ENCODE peak calls at places on chromosomes 7 and 10, in nine cellular contexts. V is M059J, O is GM04504, W is foreskin fibroblast, P is fibroblast of mammary gland, E is T-helper 1 cell, K is RWPE1, D is nucleus accumbens, Y is KG1. Q is an unnamed sample.

GRCh38 chr7:21253740-21254687 is 173.9 kb upstream of the SP4 start:
- DNase-seq in P (peak; percentile 35), K (peak; percentile 53), V (peak; percentile 39), D (no peak), W (peak; percentile 13), E (peak; percentile 35), O (peak; percentile 6), Y (peak; percentile 76), Q (no peak)

GRCh38 chr7:101212014-101212413 is 5.4 kb downstream of the PLOD3 start:
- DNase-seq in P (no peak), V (no peak), K (no peak), O (no peak), E (no peak), Y (no peak), W (no peak), D (no peak), Q (no peak)

GRCh38 chr10:35336921-35337741 is 822 bp downstream of the CCNY start:
- DNase-seq in O (no peak), D (no peak), Y (no peak), V (peak; percentile 31), K (peak; percentile 38), W (peak; percentile 54), E (peak; percentile 22), P (peak; percentile 27), Q (peak; percentile 43)

GRCh38 chr7:150405584-150406310 is 26.6 kb downstream of the ZNF775 start:
- DNase-seq in E (no peak), D (no peak), P (peak; percentile 22), V (peak; percentile 26), O (no peak), K (peak; percentile 9), Y (no peak), W (peak; percentile 63), Q (peak; percentile 76)

GRCh38 chr10:110777661-110778060 is 94.1 kb upstream of the PDCD4 start:
- DNase-seq in K (no peak), W (no peak), P (no peak), E (no peak), O (no peak), Y (no peak), D (no peak), V (no peak), Q (no peak)

GRCh38 chr10:22022257-22023051 is 18.9 kb upstream of the DNAJC1 start:
- DNase-seq in V (no peak), E (peak; percentile 73), K (no peak), D (no peak), P (peak; percentile 37), O (no peak), W (no peak), Y (no peak), Q (peak; percentile 77)

GRCh38 chr10:98158576-98158975 is 24.1 kb downstream of the R3HCC1L start:
- DNase-seq in O (no peak), P (no peak), E (no peak), Y (no peak), D (no peak), V (no peak), W (no peak), K (no peak), Q (no peak)

GRCh38 chr10:48636901-48637300 is 32.0 kb upstream of the ARHGAP22 start:
- DNase-seq in K (no peak), P (no peak), O (no peak), W (no peak), E (no peak), V (no peak), D (no peak), Y (no peak), Q (no peak)

GRCh38 chr10:89001428-89002072 is 11.0 kb downstream of the FAS start:
- DNase-seq in O (no peak), K (no peak), P (no peak), Y (no peak), D (no peak), V (no peak), E (peak; percentile 52), W (peak; percentile 18), Q (no peak)

GRCh38 chr10:21195149-21195731 is 298.1 kb upstream of the NEBL start:
- DNase-seq in V (no peak), O (no peak), W (no peak), D (no peak), E (no peak), P (no peak), Y (no peak), K (peak; percentile 52), Q (no peak)

GRCh38 chr7:128770238-128770637 is 5.4 kb downstream of the OPN1SW start:
- DNase-seq in K (no peak), Y (no peak), W (no peak), E (no peak), O (no peak), P (no peak), V (no peak), D (no peak), Q (no peak)

GRCh38 chr10:79050896-79051555 is 17.7 kb upstream of the ZMIZ1 start:
- DNase-seq in V (no peak), K (no peak), Y (no peak), P (no peak), E (no peak), O (no peak), D (no peak), W (peak; percentile 29), Q (peak; percentile 13)

GRCh38 chr10:110355181-110355831 is 50.6 kb upstream of the SMNDC1 start:
- DNase-seq in D (no peak), W (no peak), O (no peak), P (peak; percentile 30), E (peak; percentile 48), Y (no peak), K (no peak), V (no peak), Q (no peak)

Q was measured in heart left ventricle.